ENCODE peak calls at places on chromosomes 11 and 22, in eight cellular contexts. W is uterus; Q is sigmoid colon; B is BJ; V is suprapubic skin; S is CD4-positive, CD25-positive, alpha-beta regulatory T cell; F is GM12865; X is pancreas. T is an unnamed sample.

GRCh38 chr11:94077568-94078293 is 50.9 kb upstream of the PANX1 start:
- DNase-seq in Q (no peak), V (no peak), B (no peak), W (no peak), F (no peak), X (no peak), S (no peak), T (peak)

GRCh38 chr22:32870474-32870873 is 69.0 kb downstream of the TIMP3 start:
- DNase-seq in Q (no peak), V (no peak), W (no peak), X (no peak), S (no peak), B (no peak), F (no peak), T (no peak)

GRCh38 chr22:43118024-43118849 is 7.7 kb downstream of the BIK start:
- DNase-seq in F (no peak), X (no peak), Q (no peak), W (no peak), S (no peak), B (no peak), V (no peak), T (no peak)

GRCh38 chr11:60951909-60952741 is at the start of gene SLC15A3:
- DNase-seq in F (peak), B (no peak), X (peak), W (peak), S (peak), V (peak), Q (peak), T (peak)

GRCh38 chr11:59295435-59295834 is 63.3 kb upstream of the OR5AN1 start:
- DNase-seq in B (no peak), Q (no peak), S (no peak), W (no peak), X (no peak), F (no peak), V (no peak), T (no peak)

GRCh38 chr11:2584812-2585565 is 114.8 kb downstream of the KCNQ1OT1 start:
- DNase-seq in X (no peak), S (no peak), V (peak), W (no peak), Q (peak), F (no peak), B (no peak), T (no peak)

GRCh38 chr11:29009426-29009825 is 901.2 kb downstream of the METTL15 start:
- DNase-seq in Q (no peak), S (no peak), X (no peak), B (peak), V (no peak), W (no peak), F (no peak), T (no peak)

GRCh38 chr11:65445101-65445603 is 22.6 kb downstream of the NEAT1 start:
- DNase-seq in X (no peak), W (no peak), S (peak), Q (no peak), F (peak), V (no peak), B (no peak), T (peak)

DNA sequence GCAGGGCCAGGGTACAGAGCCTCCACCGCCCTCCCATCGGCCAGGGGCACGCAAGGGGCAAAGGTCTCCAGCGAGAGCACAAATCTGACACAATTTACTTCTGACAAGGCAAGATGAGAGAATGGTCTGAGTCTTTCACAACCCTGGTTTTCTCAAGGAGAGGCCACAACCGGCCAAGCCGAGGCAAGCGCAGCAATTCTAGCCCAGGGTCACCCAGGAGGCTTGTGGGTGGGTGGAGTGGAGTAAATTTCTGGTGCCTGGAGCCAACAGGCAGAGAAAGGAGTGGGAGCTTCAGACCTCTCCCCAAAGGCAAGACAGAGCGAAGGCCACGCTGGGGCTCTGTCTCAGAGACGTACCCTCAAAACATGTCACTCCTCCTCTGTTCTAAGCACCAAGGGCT is 9.3 kb downstream of the LARGE2 start:
- DNase-seq in W (no peak), F (no peak), V (no peak), S (no peak), Q (no peak), X (no peak), B (no peak), T (no peak)
- H3K4me3 ChIP-seq in W (no peak), F (no peak), V (no peak), S (no peak), Q (no peak), X (no peak), B (no peak), T (no peak)

GRCh38 chr11:16357776-16358175 is 1.4 kb upstream of the SOX6 start:
- DNase-seq in F (no peak), X (no peak), W (no peak), S (no peak), Q (no peak), V (no peak), B (no peak), T (no peak)

GRCh38 chr11:16358726-16359125 is 2.4 kb upstream of the SOX6 start:
- DNase-seq in B (no peak), X (no peak), W (no peak), Q (no peak), V (no peak), S (no peak), F (no peak), T (no peak)

GRCh38 chr11:16356751-16357365 is 512 bp upstream of the SOX6 start:
- DNase-seq in V (no peak), F (no peak), X (no peak), S (no peak), W (no peak), B (no peak), Q (no peak), T (no peak)

GRCh38 chr11:16359369-16359768 is 3.0 kb upstream of the SOX6 start:
- DNase-seq in F (no peak), W (no peak), V (no peak), X (no peak), S (no peak), Q (no peak), B (no peak), T (no peak)

GRCh38 chr11:16356057-16356750 is at the start of gene SOX6:
- DNase-seq in V (no peak), Q (no peak), F (no peak), W (no peak), B (no peak), S (no peak), X (no peak), T (peak)
- H3K4me3 ChIP-seq in V (no peak), Q (no peak), F (no peak), W (no peak), B (no peak), S (no peak), X (no peak), T (no peak)

GRCh38 chr11:380491-380890 is 11.2 kb downstream of the B4GALNT4 start:
- DNase-seq in Q (no peak), X (no peak), S (no peak), V (no peak), F (no peak), B (no peak), W (no peak), T (no peak)

GRCh38 chr11:380996-381395 is 11.7 kb downstream of the B4GALNT4 start:
- DNase-seq in V (no peak), Q (no peak), S (no peak), B (no peak), X (no peak), W (no peak), F (no peak), T (no peak)

GRCh38 chr11:380095-380480 is 10.8 kb downstream of the B4GALNT4 start:
- DNase-seq in F (no peak), Q (no peak), V (no peak), S (no peak), X (no peak), W (no peak), B (no peak), T (no peak)

GRCh38 chr11:382081-382643 is 11.8 kb upstream of the PKP3 start:
- DNase-seq in Q (no peak), B (no peak), V (no peak), X (no peak), F (no peak), W (no peak), S (no peak), T (no peak)

DNA sequence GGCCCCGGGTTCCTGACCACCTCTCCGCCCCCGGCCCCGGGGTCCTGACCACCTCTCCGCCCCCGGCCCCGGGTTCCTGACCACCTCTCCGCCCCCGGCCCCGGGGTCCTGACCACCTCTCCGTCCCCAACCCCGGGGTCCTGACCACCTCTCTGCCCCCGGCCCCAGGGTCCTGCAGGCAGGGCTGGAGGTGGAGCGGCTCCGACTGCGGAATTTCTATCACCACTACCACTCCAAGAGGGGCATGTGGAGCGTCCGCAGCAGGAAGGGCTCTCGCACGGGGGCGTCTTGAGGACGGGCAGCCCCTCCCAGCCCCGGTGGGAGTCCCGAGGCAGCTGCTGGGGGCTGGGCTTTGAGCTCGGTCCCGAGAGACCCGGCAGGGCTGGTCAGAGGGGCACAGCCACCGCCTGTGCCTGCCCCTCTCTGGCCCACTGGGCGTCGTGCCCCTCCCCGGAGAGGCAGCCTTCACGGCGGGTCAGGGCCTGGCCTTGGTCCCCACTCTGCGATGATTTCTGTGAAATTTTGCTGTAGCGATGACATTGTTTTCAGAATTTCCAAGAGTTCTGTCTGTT is 12.3 kb downstream of the B4GALNT4 start:
- DNase-seq in X (no peak), V (no peak), B (no peak), Q (no peak), F (no peak), W (no peak), S (no peak), T (no peak)
- H3K4me3 ChIP-seq in X (no peak), V (no peak), B (no peak), Q (no peak), F (no peak), W (no peak), S (no peak), T (no peak)

DNA sequence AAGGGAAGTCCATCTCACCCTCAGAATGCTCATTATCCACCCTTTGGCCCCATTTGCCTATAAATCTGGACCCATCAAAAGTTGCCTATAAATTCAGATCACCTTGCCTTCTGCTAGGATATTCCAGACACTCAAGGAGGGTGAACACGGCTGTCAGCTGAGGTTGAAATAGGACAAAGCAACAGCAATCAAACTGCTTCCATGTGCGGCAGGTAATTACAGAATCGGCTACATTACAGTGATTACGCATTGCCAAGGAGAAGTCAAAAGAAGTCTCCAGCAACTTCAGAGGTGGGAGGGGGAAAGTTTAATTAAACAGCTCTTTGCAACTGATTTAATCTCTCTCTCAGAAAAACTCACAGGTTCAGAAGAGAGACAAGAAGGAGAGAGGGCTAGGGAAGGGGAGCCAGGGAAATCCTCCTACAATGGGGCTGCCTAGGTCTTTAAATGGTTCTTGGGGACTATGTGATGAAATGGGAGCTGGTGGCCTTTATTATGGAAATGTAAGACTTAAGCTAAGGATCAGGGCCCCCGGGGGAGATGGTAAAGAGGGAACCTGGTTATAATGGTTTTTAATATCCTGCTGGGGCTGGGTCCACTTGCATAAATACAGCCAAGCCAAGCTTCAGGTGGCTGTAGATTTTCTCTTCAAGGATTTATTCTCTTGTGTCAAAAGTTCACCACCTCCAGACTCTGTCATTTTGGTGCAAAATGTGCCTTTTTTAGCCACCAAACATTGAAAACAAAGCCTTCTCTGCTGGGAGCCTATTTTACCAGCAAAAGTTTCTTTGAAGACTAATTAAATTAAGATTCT is 354.6 kb upstream of the NARS2 start:
- DNase-seq in W (no peak), B (no peak), Q (no peak), X (no peak), S (no peak), F (no peak), V (no peak), T (no peak)
- H3K4me3 ChIP-seq in W (no peak), B (no peak), Q (no peak), X (no peak), S (no peak), F (no peak), V (no peak), T (no peak)

GRCh38 chr22:26590525-26590858 is 560 bp upstream of the TPST2 start:
- DNase-seq in V (no peak), Q (no peak), B (no peak), W (no peak), S (no peak), F (no peak), X (no peak), T (no peak)
- H3K4me3 ChIP-seq in V (peak), Q (peak), B (peak), W (peak), S (peak), F (peak), X (peak), T (peak)

T was measured in cardiac fibroblast.